ENCODE peak calls at places on chromosomes 3 and 15, in four cellular contexts. B is IMR-90, E is H1, S is neuronal stem cell. Y is an unnamed sample.

GRCh38 chr3:57556459-57557087 is 499 bp downstream of the PDE12 start:
- DNase-seq in B (no peak), E (no peak), S (no peak), Y (no peak)

GRCh38 chr3:188053710-188054379 is 100.1 kb upstream of the LPP start:
- DNase-seq in B (no peak), E (no peak), S (no peak), Y (no peak)

GRCh38 chr3:172595648-172596393 is 72.6 kb upstream of the TNFSF10 start:
- DNase-seq in B (peak; percentile 40), E (no peak), S (peak; percentile 11), Y (peak; percentile 52)

GRCh38 chr3:63279000-63279366 is 875 bp downstream of the SYNPR start:
- DNase-seq in B (no peak), E (no peak), S (no peak), Y (peak; percentile 46)

GRCh38 chr3:62604301-62604700 is 231.0 kb upstream of the FEZF2 start:
- DNase-seq in B (peak; percentile 88), E (no peak), S (no peak), Y (no peak)

GRCh38 chr15:67570875-67571642 is 28.6 kb downstream of the MAP2K5 start:
- DNase-seq in B (no peak), E (no peak), S (no peak), Y (no peak)

GRCh38 chr15:68543546-68544008 is 35.2 kb upstream of the CORO2B start:
- DNase-seq in B (no peak), E (no peak), S (no peak), Y (no peak)

GRCh38 chr3:126356373-126357298 is 572 bp downstream of the KLF15 start:
- DNase-seq in B (no peak), E (no peak), S (peak; percentile 24), Y (no peak)

GRCh38 chr3:3200632-3201212 is 21.2 kb upstream of the CRBN start:
- DNase-seq in B (peak; percentile 62), E (no peak), S (peak; percentile 58), Y (peak; percentile 84)

GRCh38 chr15:101169457-101170071 is 82.3 kb downstream of the CHSY1 start:
- DNase-seq in B (peak; percentile 69), E (no peak), S (no peak), Y (no peak)

GRCh38 chr3:55180936-55181535 is 253.2 kb upstream of the LRTM1 start:
- DNase-seq in B (no peak), E (no peak), S (no peak), Y (no peak)

GRCh38 chr15:55738715-55739114 is 4.2 kb downstream of the PRTG start:
- DNase-seq in B (no peak), E (no peak), S (no peak), Y (peak; percentile 44)
- H3K27me3 ChIP-seq in B (peaks cover 10% of the 10 kb centered on the region), E (peaks cover 71% of the 10 kb centered on the region), S (no peaks in the 10 kb centered on the region), Y (peaks cover 7% of the 10 kb centered on the region)

DNA sequence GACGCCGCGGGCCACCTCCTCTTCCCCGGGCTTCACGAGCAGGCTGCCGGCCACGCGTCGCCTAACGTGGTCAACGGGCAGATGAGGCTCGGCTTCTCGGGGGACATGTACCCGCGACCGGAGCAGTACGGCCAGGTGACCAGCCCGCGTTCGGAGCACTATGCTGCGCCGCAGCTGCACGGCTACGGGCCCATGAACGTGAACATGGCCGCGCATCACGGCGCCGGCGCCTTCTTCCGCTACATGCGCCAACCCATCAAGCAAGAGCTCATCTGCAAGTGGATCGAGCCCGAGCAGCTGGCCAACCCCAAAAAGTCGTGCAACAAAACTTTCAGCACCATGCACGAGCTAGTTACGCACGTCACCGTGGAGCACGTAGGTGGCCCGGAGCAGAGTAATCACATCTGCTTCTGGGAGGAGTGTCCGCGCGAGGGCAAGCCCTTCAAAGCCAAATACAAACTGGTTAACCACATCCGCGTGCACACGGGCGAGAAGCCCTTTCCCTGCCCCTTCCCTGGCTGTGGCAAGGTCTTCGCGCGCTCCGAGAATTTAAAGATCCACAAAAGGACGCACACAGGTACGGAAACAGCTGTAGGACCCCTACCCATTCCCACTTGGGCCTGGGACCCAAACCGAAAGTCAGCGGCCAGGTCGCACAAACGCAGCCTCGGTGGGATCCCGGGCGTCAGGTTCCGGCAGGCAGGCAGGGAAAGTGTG is 1.5 kb downstream of the ZIC1 start:
- DNase-seq in B (peak; percentile 39), E (no peak), S (peak; percentile 32), Y (peak; percentile 66)
- H3K4me3 ChIP-seq in B (peak overlapping the region; percentile 17), E (peak overlapping the region; percentile 20), S (peak overlapping the region; percentile 76), Y (no peak overlapping the region)

GRCh38 chr15:31175484-31175883 is 74.0 kb upstream of the TRPM1 start:
- DNase-seq in B (no peak), E (no peak), S (no peak), Y (no peak)

GRCh38 chr15:31177936-31178335 is 76.4 kb upstream of the TRPM1 start:
- DNase-seq in B (no peak), E (no peak), S (no peak), Y (peak; percentile 58)

GRCh38 chr15:31172606-31173005 is 71.1 kb upstream of the TRPM1 start:
- DNase-seq in B (no peak), E (no peak), S (no peak), Y (no peak)

GRCh38 chr15:31171731-31172130 is 70.2 kb upstream of the TRPM1 start:
- DNase-seq in B (no peak), E (no peak), S (no peak), Y (no peak)

DNA sequence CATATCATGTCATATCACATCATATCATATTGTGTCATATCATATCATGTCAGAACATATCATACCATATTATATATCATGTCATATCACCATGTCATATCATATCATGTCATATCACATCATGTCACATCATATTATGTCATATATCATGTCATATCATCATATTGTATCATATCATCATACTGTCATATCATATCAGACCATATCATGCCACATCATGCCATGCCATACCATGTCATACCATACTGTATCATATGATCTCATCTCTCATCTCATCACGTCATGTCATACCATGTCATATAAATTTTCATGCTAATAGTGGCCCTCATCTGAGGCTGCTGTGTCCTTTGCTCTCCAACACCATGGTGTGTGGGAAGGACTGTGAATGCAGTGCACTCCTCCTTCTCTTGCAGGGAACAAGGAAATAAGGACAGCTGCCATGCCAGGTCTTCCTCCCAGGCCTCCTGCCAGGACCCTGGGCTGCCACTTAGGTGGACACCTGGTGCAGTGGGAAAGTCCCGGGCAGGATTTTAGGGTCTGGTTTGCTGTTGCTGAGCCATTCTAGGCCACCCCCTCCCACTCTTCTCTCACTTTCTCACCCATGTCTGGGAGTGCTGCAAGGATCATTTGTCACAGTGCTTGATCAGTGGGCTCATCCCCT is 72.4 kb upstream of the TRPM1 start:
- DNase-seq in B (no peak), E (no peak), S (no peak), Y (no peak)
- H4K8ac ChIP-seq in B (no peak overlapping the region), E (no peak overlapping the region), S (no peak overlapping the region), Y (no peak overlapping the region)

DNA sequence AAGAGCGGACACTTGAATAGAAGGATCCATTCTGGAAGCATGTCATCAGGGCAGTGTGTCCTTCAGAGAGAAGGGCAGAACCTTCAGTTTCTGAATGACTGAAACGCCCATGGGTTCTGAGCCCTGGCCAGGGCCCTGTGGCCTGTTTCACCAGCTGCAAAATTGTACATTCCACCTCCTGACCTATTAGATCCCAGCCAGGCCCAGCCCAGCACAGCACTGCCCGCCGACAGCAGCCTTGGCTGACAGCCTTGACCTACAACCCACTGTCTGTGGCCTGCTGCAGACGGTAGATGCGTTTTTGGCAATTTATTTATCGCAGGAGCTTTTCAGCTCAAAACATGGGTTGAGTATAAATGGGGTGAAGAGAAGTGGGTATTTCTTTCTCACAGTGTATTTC is 6.0 kb upstream of the POLG start:
- DNase-seq in B (no peak), E (no peak), S (no peak), Y (no peak)
- H3K27me3 ChIP-seq in B (peaks cover 32% of the 10 kb centered on the region), E (no peaks in the 10 kb centered on the region), S (no peaks in the 10 kb centered on the region), Y (no peaks in the 10 kb centered on the region)

DNA sequence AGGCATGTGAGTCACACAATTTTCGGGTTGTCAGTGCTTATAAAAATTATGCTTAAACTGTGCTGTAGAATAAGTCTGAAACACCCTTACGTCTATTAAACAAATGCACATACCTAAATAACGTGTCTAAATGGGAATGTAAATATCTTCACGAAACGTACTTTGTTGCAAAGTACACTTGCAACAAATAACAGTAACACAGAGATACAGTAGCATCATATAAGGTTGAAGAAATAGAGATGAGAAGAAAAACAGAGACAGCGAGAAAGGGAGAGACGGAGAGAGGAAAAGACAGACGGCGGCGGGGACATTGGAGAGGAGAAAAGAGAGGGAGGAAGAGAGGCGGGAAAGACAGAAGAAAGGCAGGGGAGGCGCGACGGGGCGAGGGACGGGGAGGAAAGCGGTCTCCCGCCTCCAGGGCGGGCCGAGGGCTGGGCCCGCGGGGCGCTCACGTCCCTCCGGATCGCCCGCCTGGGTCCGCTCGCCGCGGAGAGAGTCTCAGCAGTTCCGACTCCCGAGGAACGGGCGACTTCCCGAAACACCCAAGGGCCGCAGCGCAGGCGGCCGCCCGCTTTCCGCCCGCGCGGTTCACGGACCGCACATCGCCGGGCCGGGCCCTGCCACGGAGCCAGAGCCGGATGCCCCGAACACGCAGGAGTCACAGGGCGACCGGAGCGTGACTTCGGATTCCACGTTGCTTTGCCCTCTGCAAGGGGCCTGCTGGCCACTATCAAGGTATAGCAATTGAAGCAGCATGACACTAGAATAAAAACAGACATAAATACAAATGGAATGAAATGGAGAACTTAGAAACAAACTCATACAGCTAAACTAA is 153.4 kb downstream of the LMLN start:
- DNase-seq in B (no peak), E (no peak), S (no peak), Y (peak; percentile 5)
- H3K4me3 ChIP-seq in B (no peak overlapping the region), E (peak overlapping the region; percentile 20), S (no peak overlapping the region), Y (no peak overlapping the region)

GRCh38 chr15:75203017-75203907 is 1.6 kb downstream of the C15orf39 start:
- DNase-seq in B (peak; percentile 12), E (no peak), S (no peak), Y (no peak)
- H4K8ac ChIP-seq in B (peak overlapping the region; percentile 61), E (no peak overlapping the region), S (no peak overlapping the region), Y (no peak overlapping the region)

Y was measured in mesendoderm.